ENCODE peak calls at places on chromosomes 4 and X, in nine cellular contexts. D is hepatocyte; R is lower leg skin; S is OCI-LY7; L is fibroblast of mammary gland; C is mucosa of descending colon; O is CD8-positive, alpha-beta T cell; K is AG10803; N is epithelial cell of esophagus. F is an unnamed sample.

GRCh38 chrX:6660567-6661252 is 125.8 kb upstream of the VCX3A start:
- DNase-seq in C (no peak), K (no peak), D (no peak), N (peak), L (no peak), O (no peak), S (no peak), R (no peak), F (no peak)

GRCh38 chrX:154350429-154351182 is 23.8 kb downstream of the FLNA start:
- DNase-seq in S (no peak), C (peak), N (no peak), R (no peak), L (no peak), O (no peak), D (no peak), K (no peak), F (no peak)

GRCh38 chr4:174999407-174999806 is 81.2 kb downstream of the ADAM29 start:
- DNase-seq in N (peak), C (no peak), D (no peak), S (no peak), K (no peak), R (no peak), O (no peak), L (peak), F (no peak)

GRCh38 chrX:106177106-106177981 is 9.2 kb downstream of the PWWP3B start:
- DNase-seq in L (peak), C (no peak), D (peak), S (no peak), K (no peak), O (no peak), R (no peak), N (peak), F (no peak)

GRCh38 chr4:176534566-176534965 is 214.8 kb downstream of the SPCS3 start:
- DNase-seq in O (no peak), D (no peak), N (peak), C (no peak), S (no peak), R (no peak), L (peak), K (peak), F (no peak)

GRCh38 chr4:82965763-82966162 is 44.9 kb downstream of the LIN54 start:
- DNase-seq in O (no peak), K (no peak), R (no peak), N (no peak), L (no peak), D (no peak), S (no peak), C (no peak), F (no peak)

GRCh38 chrX:125680366-125680765 is 360.7 kb downstream of the TEX13C start:
- DNase-seq in C (no peak), R (no peak), O (no peak), K (no peak), S (no peak), L (no peak), D (no peak), N (no peak), F (no peak)

GRCh38 chrX:115232933-115233496 is 881 bp downstream of the LRCH2 start:
- DNase-seq in S (no peak), D (no peak), K (no peak), R (no peak), O (no peak), L (peak), N (no peak), C (no peak), F (no peak)

GRCh38 chrX:131727778-131728177 is 183.9 kb downstream of the OR13H1 start:
- DNase-seq in D (no peak), S (no peak), L (no peak), C (no peak), R (no peak), N (no peak), O (no peak), K (no peak), F (no peak)

GRCh38 chr4:171621646-171622045 is 191.6 kb upstream of the GALNTL6 start:
- DNase-seq in R (no peak), N (no peak), O (no peak), D (no peak), L (no peak), S (no peak), C (no peak), K (no peak), F (no peak)

GRCh38 chrX:129934952-129935351 is 29.0 kb downstream of the UTP14A start:
- DNase-seq in N (no peak), S (no peak), K (no peak), R (no peak), D (no peak), L (no peak), C (no peak), O (no peak), F (no peak)
- H3K4me3 ChIP-seq in N (no peak), S (no peak), K (no peak), R (no peak), D (no peak), L (no peak), C (no peak), O (no peak), F (no peak)

DNA sequence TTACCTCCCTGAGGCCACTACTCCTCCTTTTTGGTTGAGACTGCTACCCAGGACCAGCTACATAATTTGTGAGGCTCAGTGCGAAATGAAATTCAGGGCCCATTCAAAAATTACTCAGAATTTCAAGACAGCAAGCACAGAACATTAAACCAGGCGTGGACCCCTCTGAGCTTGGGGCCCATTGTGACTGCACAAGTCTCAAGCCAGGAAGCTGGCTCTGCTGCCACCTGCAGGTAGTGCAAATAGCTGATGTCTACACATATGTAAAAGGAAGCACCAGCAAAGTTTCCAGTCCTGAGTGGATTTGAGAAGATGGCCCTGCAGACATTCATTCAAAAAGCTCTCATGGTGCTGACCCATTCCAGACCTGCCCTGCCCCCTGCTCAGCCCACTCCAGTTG is 213.4 kb upstream of the LNX1 start:
- DNase-seq in S (peak), L (peak), C (no peak), N (peak), R (no peak), K (no peak), O (no peak), D (peak), F (peak)
- TF ChIP-seq CTCF in S (peak), L (peak), C (peak), N (peak), R (no peak), K (peak), O (no peak), D (peak), F (peak)

GRCh38 chr4:142463195-142463594 is 382.9 kb downstream of the INPP4B start:
- DNase-seq in K (no peak), R (no peak), N (no peak), S (no peak), D (no peak), O (no peak), L (no peak), C (no peak), F (no peak)
- H3K4me3 ChIP-seq in K (no peak), R (no peak), N (no peak), S (no peak), D (no peak), O (no peak), L (no peak), C (no peak), F (no peak)

GRCh38 chrX:94057385-94057784 is 383.4 kb downstream of the FAM133A start:
- DNase-seq in O (no peak), C (no peak), N (peak), L (no peak), D (no peak), K (no peak), S (no peak), R (no peak), F (no peak)

GRCh38 chrX:94053575-94053974 is 379.6 kb downstream of the FAM133A start:
- DNase-seq in C (no peak), O (no peak), D (peak), N (peak), L (no peak), R (no peak), S (no peak), K (no peak), F (no peak)

DNA sequence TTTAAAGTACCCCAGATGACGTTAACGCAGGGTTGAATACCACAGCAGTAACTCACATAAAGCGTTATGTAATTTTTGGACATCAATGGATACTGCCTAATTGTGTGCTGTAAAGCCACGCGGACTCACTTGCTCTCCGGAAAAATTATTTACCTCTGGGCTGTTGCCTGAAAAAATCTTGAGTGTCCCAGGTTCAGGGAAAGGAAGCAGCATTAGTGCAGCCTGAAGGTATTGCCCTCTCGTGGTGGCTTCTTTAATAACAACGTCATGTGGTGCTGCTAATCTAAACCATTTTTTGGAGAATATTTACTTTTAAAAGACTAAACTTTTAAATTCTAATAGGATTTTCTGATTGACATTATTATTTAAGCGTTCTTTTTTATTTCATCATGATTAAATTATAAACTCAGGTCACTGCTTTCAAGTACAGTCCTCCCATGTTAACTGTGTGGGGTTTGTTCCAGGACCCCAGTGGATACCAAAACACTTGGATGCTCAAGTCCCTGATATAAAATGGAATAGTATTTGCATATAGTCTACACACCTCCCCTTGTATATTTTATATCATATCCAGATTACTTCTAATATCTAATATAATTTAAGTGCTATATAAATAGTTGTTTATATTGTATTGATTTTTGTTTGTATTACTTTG is 384.8 kb downstream of the FAM133A start:
- DNase-seq in K (no peak), O (no peak), N (peak), S (peak), R (no peak), C (no peak), D (peak), L (peak), F (peak)
- TF ChIP-seq CTCF in K (peak), O (no peak), N (peak), S (peak), R (no peak), C (no peak), D (peak), L (peak), F (peak)

DNA sequence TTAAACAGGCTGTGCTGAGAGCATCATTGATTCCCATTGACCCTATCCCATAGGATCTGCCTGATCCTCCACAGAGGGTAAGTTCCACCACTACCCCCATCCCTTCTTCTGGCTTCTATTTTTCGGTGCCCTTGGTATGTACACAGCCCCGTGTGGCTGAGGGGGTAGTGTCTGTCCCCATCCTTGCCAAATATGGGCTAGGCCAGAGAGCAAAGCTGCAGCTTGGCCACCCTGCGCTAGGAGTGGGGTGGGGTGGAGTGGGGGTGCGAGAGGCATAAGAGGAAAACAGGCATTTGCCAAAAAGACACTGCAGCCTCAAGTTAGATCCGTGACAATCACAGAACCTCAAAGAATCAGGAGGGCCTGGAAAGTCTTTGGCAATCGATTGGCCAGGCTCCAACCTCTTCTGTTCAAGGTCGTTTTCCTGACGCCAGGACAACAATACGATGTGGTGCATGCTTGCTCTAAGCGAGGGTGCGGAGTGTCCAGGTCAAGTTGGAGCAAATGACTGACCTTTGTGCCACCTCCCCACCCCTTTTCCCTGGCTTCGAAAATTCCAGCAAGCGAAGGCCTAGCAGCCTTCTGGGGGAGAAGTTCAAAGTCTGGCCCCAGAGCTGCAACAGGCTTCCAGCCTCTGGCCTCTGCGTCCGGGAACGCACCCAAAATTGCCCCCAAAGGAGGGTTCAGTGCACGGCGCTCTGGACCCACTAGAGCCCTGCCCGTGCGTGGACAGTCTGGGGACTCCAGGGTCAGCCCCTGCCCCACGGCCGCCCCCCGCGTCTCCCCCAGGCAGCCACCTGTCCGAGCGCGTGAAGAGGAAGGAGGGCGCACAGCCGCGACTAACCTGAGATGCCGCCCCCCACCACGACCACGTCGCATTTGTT is 598 bp downstream of the MAOB start:
- DNase-seq in C (no peak), D (peak), S (no peak), R (no peak), N (no peak), K (peak), L (peak), O (no peak), F (no peak)
- H3K4me3 ChIP-seq in C (no peak), D (peak), S (no peak), R (no peak), N (no peak), K (no peak), L (peak), O (no peak), F (no peak)

GRCh38 chrX:109889289-109890006 is 113.5 kb upstream of the TMEM164 start:
- DNase-seq in O (no peak), C (no peak), K (peak), R (no peak), D (peak), S (peak), L (peak), N (peak), F (no peak)
- TF ChIP-seq CTCF in O (no peak), C (no peak), K (peak), R (no peak), D (peak), S (peak), L (peak), N (peak), F (peak)

GRCh38 chrX:72271091-72271490 is 6.0 kb downstream of the RPS4X start:
- DNase-seq in O (no peak), N (no peak), D (no peak), C (no peak), R (no peak), L (no peak), S (no peak), K (no peak), F (no peak)
- H3K4me3 ChIP-seq in O (no peak), N (no peak), D (no peak), C (no peak), R (no peak), L (no peak), S (no peak), K (no peak), F (no peak)

GRCh38 chrX:45668686-45669443 is 468.2 kb upstream of the DIPK2B start:
- DNase-seq in O (no peak), K (peak), L (peak), D (no peak), N (peak), C (no peak), S (peak), R (no peak), F (no peak)
- TF ChIP-seq CTCF in O (no peak), K (no peak), L (no peak), D (no peak), N (no peak), C (no peak), S (no peak), R (no peak), F (no peak)

DNA sequence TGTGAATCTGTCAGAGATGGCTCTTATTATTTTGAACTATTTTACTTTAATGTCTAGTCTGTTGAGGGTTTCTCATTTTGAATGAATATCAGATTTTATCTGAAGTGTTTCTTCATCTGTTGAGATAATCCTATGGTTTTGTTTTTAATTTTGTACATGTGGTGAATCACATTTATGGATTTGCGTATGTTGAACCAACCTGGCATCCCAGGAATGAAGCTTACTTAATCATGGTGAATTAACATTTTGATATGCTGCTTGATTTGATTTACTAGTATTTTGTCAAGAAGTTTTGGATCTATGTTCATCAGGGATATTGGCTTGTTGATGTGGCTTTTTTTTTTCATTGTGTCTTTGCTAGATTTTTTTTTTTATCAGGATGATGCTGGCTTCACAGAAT is 2390.9 kb downstream of the PCDH7 start:
- DNase-seq in L (peak), D (no peak), K (peak), R (no peak), O (no peak), S (no peak), C (no peak), N (peak), F (no peak)
- H3K4me3 ChIP-seq in L (no peak), D (no peak), K (no peak), R (no peak), O (no peak), S (no peak), C (no peak), N (no peak), F (no peak)